ENCODE peak calls at places on chromosomes 3 and 15, in four cellular contexts. F is mammary epithelial cell, X is K562, Q is GM23248. A is an unnamed sample.

GRCh38 chr3:58173670-58174472 is 36.9 kb downstream of the DNASE1L3 start:
- DNase-seq in Q (no peak), F (no peak), X (peak; percentile 61), A (no peak)

GRCh38 chr15:85517086-85517485 is 136.7 kb downstream of the AKAP13 start:
- DNase-seq in X (no peak), Q (no peak), F (no peak), A (no peak)

GRCh38 chr3:193776626-193777025 is 183.6 kb downstream of the OPA1 start:
- DNase-seq in X (no peak), F (no peak), Q (no peak), A (no peak)

GRCh38 chr15:33580526-33580925 is 269.8 kb downstream of the RYR3 start:
- DNase-seq in F (peak; percentile 59), X (no peak), Q (peak; percentile 7), A (no peak)

GRCh38 chr3:123258811-123259420 is 57.2 kb downstream of the SEC22A start:
- DNase-seq in F (peak; percentile 41), X (peak; percentile 39), Q (peak; percentile 83), A (no peak)

GRCh38 chr3:149388001-149388435 is 10.6 kb upstream of the TM4SF1 start:
- DNase-seq in X (no peak), Q (peak; percentile 90), F (peak; percentile 77), A (no peak)

GRCh38 chr3:1723726-1724125 is 374.9 kb upstream of the CNTN4 start:
- DNase-seq in X (no peak), F (peak; percentile 63), Q (no peak), A (no peak)

GRCh38 chr3:171132873-171133272 is 106.4 kb upstream of the SLC2A2 start:
- DNase-seq in Q (peak; percentile 91), F (peak; percentile 88), X (no peak), A (no peak)

GRCh38 chr3:70249509-70250160 is 62.8 kb downstream of the MDFIC2 start:
- DNase-seq in X (no peak), Q (peak; percentile 19), F (no peak), A (no peak)

GRCh38 chr3:71245052-71245488 is 338.5 kb downstream of the FOXP1 start:
- DNase-seq in Q (peak; percentile 32), X (no peak), F (no peak), A (no peak)

GRCh38 chr3:175336406-175337133 is 477.4 kb downstream of the NAALADL2 start:
- DNase-seq in F (no peak), Q (no peak), X (no peak), A (no peak)

GRCh38 chr15:93235926-93236781 is 147.1 kb upstream of the RGMA start:
- DNase-seq in Q (no peak), F (no peak), X (no peak), A (no peak)

GRCh38 chr3:123447749-123448502 is 964 bp downstream of the ADCY5 start:
- DNase-seq in X (peak; percentile 51), Q (peak; percentile 32), F (no peak), A (peak; percentile 55)

GRCh38 chr3:141303481-141304223 is 64.7 kb upstream of the ZBTB38 start:
- DNase-seq in X (peak; percentile 85), Q (peak; percentile 70), F (peak; percentile 72), A (peak; percentile 66)

GRCh38 chr3:16844771-16845170 is 40.0 kb upstream of the PLCL2 start:
- DNase-seq in X (no peak), Q (peak; percentile 6), F (no peak), A (no peak)

GRCh38 chr15:29364429-29365078 is 94.9 kb upstream of the NSMCE3 start:
- DNase-seq in Q (peak; percentile 61), F (peak; percentile 8), X (peak; percentile 13), A (no peak)

DNA sequence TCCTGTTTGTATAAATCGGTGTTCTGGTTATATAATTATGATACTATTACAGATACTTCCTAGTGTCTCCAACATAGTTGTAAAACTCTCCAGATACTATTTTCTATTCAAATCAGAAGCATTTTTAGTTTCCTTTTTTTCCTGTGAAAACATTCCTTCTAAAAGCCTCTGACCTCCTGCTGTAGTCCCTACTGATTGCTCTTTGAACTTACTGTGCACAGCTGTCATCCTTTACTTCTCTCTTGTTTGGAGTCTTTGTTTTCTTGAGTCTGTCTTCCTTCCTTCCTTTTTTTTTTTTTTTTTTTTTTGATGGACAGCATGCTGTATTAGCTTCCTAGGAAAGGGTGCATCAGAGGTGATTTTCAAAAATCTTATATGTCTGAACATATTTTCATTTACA is 28.9 kb downstream of the NR2C2 start:
- DNase-seq in Q (no peak), X (no peak), F (no peak), A (no peak)
- H3K36me3 ChIP-seq in Q (no peaks in the 10 kb centered on the region), X (peaks cover 22% of the 10 kb centered on the region), F (no peaks in the 10 kb centered on the region), A (peaks cover 9% of the 10 kb centered on the region)

DNA sequence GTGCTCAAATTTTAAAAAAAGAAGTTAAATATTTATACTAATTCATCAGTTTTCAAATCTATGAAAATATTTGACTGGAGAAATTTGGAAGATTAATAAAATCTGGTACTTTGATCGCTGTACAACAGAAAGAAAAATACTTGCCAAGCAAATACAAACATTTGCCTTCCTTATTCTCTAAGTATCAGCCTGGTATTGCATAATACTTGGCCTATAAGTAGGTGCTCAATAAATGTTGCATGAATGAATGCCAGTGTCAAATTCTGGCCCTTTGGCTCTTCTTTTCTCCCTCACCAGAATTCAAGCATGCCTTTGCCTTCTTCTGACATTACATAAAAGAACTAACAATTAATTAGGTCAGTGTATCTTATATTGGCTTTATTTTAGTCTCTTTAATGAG is 601.7 kb upstream of the GBE1 start:
- DNase-seq in Q (no peak), X (no peak), F (no peak), A (no peak)
- H3K36me3 ChIP-seq in Q (no peaks in the 10 kb centered on the region), X (no peaks in the 10 kb centered on the region), F (no peaks in the 10 kb centered on the region), A (no peaks in the 10 kb centered on the region)

GRCh38 chr3:61869378-61869777 is 308.0 kb downstream of the PTPRG start:
- DNase-seq in F (no peak), Q (no peak), X (no peak), A (no peak)
- H3K36me3 ChIP-seq in F (no peaks in the 10 kb centered on the region), Q (no peaks in the 10 kb centered on the region), X (no peaks in the 10 kb centered on the region), A (no peaks in the 10 kb centered on the region)

DNA sequence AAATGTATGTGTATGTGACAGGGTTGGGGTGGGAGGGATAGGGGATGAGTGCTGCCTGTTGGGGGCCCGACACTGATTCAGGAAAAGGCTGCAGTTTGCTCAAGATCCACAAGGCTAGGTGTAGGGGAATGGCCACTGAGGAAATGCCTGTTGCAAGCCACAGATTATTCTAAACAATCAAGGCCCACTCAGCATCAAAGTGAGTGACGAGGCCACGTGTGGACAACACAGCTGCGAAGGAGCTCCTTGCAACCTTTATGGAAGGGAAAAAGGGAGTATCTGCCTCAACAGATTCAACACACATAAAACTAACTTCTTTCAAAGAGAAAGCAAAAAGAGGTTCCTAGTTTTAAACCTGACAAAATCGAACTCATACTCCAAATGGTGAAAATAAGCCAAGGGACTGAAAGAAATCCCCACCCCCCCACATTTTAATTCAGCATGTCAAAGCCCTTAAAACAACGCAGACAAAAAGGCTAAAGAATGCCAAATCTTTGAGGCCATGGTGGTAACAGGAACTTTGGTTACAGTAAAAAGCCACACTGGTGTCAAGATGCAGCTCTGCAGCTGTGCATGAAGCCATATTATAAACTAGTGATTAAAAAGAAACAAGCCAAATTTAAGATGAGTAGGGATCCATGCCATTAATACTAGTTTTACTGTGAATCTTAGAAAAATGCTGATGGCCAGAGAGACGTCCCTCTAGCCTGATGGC is 3.6 kb downstream of the POLG start:
- DNase-seq in X (no peak), Q (no peak), F (no peak), A (no peak)
- H3K36me3 ChIP-seq in X (peaks cover 76% of the 10 kb centered on the region), Q (peaks cover 51% of the 10 kb centered on the region), F (peaks cover 46% of the 10 kb centered on the region), A (peaks cover 60% of the 10 kb centered on the region)

DNA sequence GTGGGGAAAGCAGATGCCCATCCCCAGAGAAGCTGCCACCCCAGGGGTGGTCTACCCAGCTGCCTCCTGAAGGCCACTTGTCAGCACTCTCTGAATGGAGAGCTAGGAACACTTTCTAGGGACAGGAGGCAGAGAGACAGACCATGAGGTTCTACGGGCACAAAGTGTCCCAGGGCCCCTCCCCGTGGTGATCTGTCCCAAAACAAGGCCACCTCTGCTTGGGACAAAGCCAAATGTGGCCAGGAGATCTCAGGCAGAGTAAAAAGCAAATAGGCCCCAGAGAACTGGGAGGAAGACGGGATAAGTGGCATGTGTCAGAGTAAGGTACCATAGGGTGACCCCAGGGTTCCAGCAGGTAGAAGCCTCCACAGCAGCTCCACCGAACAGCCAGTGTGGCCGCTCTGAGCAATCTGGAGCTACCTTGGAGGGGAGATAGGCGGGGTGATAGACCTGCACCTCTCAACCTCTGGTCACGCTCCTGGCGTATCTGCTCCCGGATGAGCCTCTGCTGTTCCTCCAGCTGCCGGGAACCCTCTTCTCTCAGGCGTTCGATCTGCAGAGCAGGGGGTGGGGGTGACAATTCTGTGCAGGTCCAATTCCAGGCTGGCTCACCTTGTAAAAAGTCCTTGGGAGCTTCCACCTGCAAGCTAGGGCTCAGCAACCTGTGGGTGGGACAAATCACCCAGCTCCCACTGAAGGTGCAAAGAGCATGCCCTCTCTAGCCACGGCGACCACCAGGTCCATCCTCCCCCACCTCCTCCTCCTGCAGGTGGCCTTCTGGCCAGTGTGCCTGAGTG is 6.2 kb downstream of the C15orf62 start:
- DNase-seq in F (no peak), X (no peak), Q (no peak), A (no peak)
- H3K36me3 ChIP-seq in F (peaks cover 10% of the 10 kb centered on the region), X (peaks cover 65% of the 10 kb centered on the region), Q (peaks cover 21% of the 10 kb centered on the region), A (peaks cover 26% of the 10 kb centered on the region)

GRCh38 chr15:70855764-70856163 is 1.8 kb upstream of the LARP6 start:
- DNase-seq in X (no peak), F (no peak), Q (peak; percentile 41), A (no peak)

GRCh38 chr15:70856884-70857546 is 3.1 kb upstream of the LARP6 start:
- DNase-seq in F (peak; percentile 82), X (no peak), Q (peak; percentile 98), A (no peak)

GRCh38 chr15:70854669-70854976 is 666 bp upstream of the LARP6 start:
- DNase-seq in F (peak; percentile 70), Q (peak; percentile 82), X (no peak), A (no peak)

GRCh38 chr15:70857547-70858265 is 3.7 kb upstream of the LARP6 start:
- DNase-seq in F (no peak), Q (no peak), X (no peak), A (no peak)

DNA sequence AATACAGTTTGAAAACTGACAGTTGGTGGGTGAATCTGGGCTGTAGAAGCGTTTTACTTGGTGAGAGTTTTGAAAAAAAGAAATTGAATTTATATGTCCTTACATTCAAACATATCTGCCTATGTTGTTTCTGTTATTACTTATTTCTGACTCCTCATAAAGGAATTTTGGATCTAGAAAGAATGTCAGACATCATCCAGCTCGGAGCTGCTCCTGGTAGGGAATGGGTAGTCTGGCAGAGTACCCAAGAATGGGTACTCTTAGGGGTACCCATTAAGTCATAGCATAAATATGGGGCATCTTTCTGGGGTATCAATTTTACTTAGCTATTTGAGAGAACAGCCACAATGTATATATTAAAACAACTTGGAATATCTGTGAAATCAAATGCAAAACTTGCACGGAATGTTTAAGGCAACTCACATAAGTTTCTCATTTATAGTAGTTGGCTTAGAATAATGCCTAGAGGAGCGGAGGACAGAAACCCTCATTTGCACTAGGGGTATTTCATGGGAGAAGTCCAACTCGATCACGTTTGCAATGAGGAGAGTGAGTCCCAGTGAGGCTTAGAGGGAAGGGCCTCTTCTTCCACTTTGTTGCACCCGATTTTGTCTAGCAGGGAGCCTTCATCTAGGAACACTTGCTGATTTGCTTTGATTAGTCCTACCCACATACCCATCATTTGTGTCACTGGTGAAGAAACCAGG is 2.4 kb upstream of the LARP6 start:
- DNase-seq in Q (peak; percentile 69), F (no peak), X (no peak), A (no peak)
- H3K36me3 ChIP-seq in Q (peaks cover 5% of the 10 kb centered on the region), F (peaks cover 5% of the 10 kb centered on the region), X (no peaks in the 10 kb centered on the region), A (no peaks in the 10 kb centered on the region)

A was measured in CD8-positive, alpha-beta memory T cell.